ENCODE peak calls at places on chromosome 1, in four cellular contexts. One of them, this sample, is unnamed.

GRCh38 chr1:173415490-173415889 is 61.6 kb upstream of the PRDX6 start:
- DNase-seq in transverse colon: no peak
- DNase-seq in endothelial cell of umbilical vein: no peak
- DNase-seq in IMR-90: no peak
- DNase-seq in this sample: no peak

GRCh38 chr1:166283600-166283999 is 116.8 kb upstream of the FAM78B start:
- DNase-seq in IMR-90: no peak
- DNase-seq in endothelial cell of umbilical vein: no peak
- DNase-seq in transverse colon: no peak
- DNase-seq in this sample: no peak

GRCh38 chr1:66168467-66168887 is 365.5 kb upstream of the SGIP1 start:
- DNase-seq in IMR-90: peak; percentile 32
- DNase-seq in endothelial cell of umbilical vein: no peak
- DNase-seq in transverse colon: no peak
- DNase-seq in this sample: no peak

GRCh38 chr1:25023826-25024225 is 93.8 kb upstream of the RUNX3 start:
- DNase-seq in endothelial cell of umbilical vein: no peak
- DNase-seq in IMR-90: no peak
- DNase-seq in transverse colon: no peak
- DNase-seq in this sample: no peak

GRCh38 chr1:37537378-37537777 is 16.7 kb downstream of the SNIP1 start:
- DNase-seq in IMR-90: peak; percentile 83
- DNase-seq in endothelial cell of umbilical vein: no peak
- DNase-seq in transverse colon: no peak
- DNase-seq in this sample: no peak

GRCh38 chr1:119713039-119713537 is 1.4 kb downstream of the PHGDH start:
- DNase-seq in IMR-90: peak; percentile 31
- DNase-seq in transverse colon: no peak
- DNase-seq in endothelial cell of umbilical vein: no peak
- DNase-seq in this sample: no peak

GRCh38 chr1:246753670-246754535 is 29.7 kb downstream of the SCCPDH start:
- DNase-seq in endothelial cell of umbilical vein: peak; percentile 60
- DNase-seq in transverse colon: peak; percentile 68
- DNase-seq in IMR-90: peak; percentile 68
- DNase-seq in this sample: peak; percentile 80

GRCh38 chr1:118136511-118136937 is 48.5 kb downstream of the SPAG17 start:
- DNase-seq in endothelial cell of umbilical vein: no peak
- DNase-seq in IMR-90: peak; percentile 90
- DNase-seq in transverse colon: no peak
- DNase-seq in this sample: peak; percentile 16

GRCh38 chr1:25198731-25199231 is 33.5 kb downstream of the SYF2 start:
- DNase-seq in transverse colon: peak; percentile 53
- DNase-seq in IMR-90: no peak
- DNase-seq in endothelial cell of umbilical vein: no peak
- DNase-seq in this sample: no peak

GRCh38 chr1:222370911-222371717 is 176.8 kb downstream of the HHIPL2 start:
- DNase-seq in endothelial cell of umbilical vein: no peak
- DNase-seq in IMR-90: peak; percentile 99
- DNase-seq in transverse colon: no peak
- DNase-seq in this sample: no peak

GRCh38 chr1:103170608-103171007 is 62.3 kb upstream of the COL11A1 start:
- DNase-seq in IMR-90: peak; percentile 34
- DNase-seq in transverse colon: no peak
- DNase-seq in endothelial cell of umbilical vein: no peak
- DNase-seq in this sample: no peak

GRCh38 chr1:237416924-237417655 is 375.1 kb downstream of the RYR2 start:
- DNase-seq in IMR-90: no peak
- DNase-seq in endothelial cell of umbilical vein: no peak
- DNase-seq in transverse colon: no peak
- DNase-seq in this sample: no peak

GRCh38 chr1:1121611-1122077 is 5.8 kb upstream of the C1orf159 start:
- DNase-seq in endothelial cell of umbilical vein: no peak
- DNase-seq in transverse colon: peak; percentile 33
- DNase-seq in IMR-90: no peak
- DNase-seq in this sample: no peak

GRCh38 chr1:1124508-1124785 is 8.6 kb upstream of the C1orf159 start:
- DNase-seq in endothelial cell of umbilical vein: no peak
- DNase-seq in IMR-90: no peak
- DNase-seq in transverse colon: peak; percentile 72
- DNase-seq in this sample: no peak

GRCh38 chr1:1123581-1124507 is 8.0 kb upstream of the C1orf159 start:
- DNase-seq in endothelial cell of umbilical vein: no peak
- DNase-seq in IMR-90: peak; percentile 15
- DNase-seq in transverse colon: peak; percentile 8
- DNase-seq in this sample: no peak

GRCh38 chr1:1122078-1122811 is 6.4 kb upstream of the C1orf159 start:
- DNase-seq in endothelial cell of umbilical vein: peak; percentile 57
- DNase-seq in transverse colon: peak; percentile 90
- DNase-seq in IMR-90: peak; percentile 59
- DNase-seq in this sample: peak; percentile 88

GRCh38 chr1:1122981-1123480 is 7.1 kb upstream of the C1orf159 start:
- DNase-seq in endothelial cell of umbilical vein: no peak
- DNase-seq in IMR-90: no peak
- DNase-seq in transverse colon: peak; percentile 69
- DNase-seq in this sample: no peak
- TF ChIP-seq CTCF in endothelial cell of umbilical vein: no peak
- TF ChIP-seq CTCF in IMR-90: no peak
- TF ChIP-seq CTCF in transverse colon: peak; percentile 58
- TF ChIP-seq CTCF in this sample: no peak

GRCh38 chr1:88684482-88685238 is 587 bp downstream of the PKN2 start:
- DNase-seq in endothelial cell of umbilical vein: peak; percentile 78
- DNase-seq in transverse colon: peak; percentile 63
- DNase-seq in IMR-90: peak; percentile 45
- DNase-seq in this sample: peak; percentile 77
- TF ChIP-seq CTCF in endothelial cell of umbilical vein: no peak
- TF ChIP-seq CTCF in transverse colon: no peak
- TF ChIP-seq CTCF in IMR-90: no peak
- TF ChIP-seq CTCF in this sample: no peak

GRCh38 chr1:19043579-19044443 is 87.3 kb upstream of the IFFO2 start:
- DNase-seq in IMR-90: no peak
- DNase-seq in transverse colon: no peak
- DNase-seq in endothelial cell of umbilical vein: no peak
- DNase-seq in this sample: no peak
- TF ChIP-seq CTCF in IMR-90: no peak
- TF ChIP-seq CTCF in transverse colon: no peak
- TF ChIP-seq CTCF in endothelial cell of umbilical vein: no peak
- TF ChIP-seq CTCF in this sample: no peak

GRCh38 chr1:42432714-42433113 is 23.1 kb downstream of the ZMYND12 start:
- DNase-seq in IMR-90: no peak
- DNase-seq in endothelial cell of umbilical vein: no peak
- DNase-seq in transverse colon: no peak
- DNase-seq in this sample: no peak

GRCh38 chr1:42439940-42440339 is 15.9 kb downstream of the ZMYND12 start:
- DNase-seq in transverse colon: no peak
- DNase-seq in IMR-90: peak; percentile 82
- DNase-seq in endothelial cell of umbilical vein: peak; percentile 80
- DNase-seq in this sample: no peak

GRCh38 chr1:42433324-42433860 is 22.4 kb downstream of the ZMYND12 start:
- DNase-seq in endothelial cell of umbilical vein: no peak
- DNase-seq in transverse colon: no peak
- DNase-seq in IMR-90: no peak
- DNase-seq in this sample: no peak

GRCh38 chr1:42434340-42434739 is 21.5 kb downstream of the ZMYND12 start:
- DNase-seq in endothelial cell of umbilical vein: no peak
- DNase-seq in transverse colon: no peak
- DNase-seq in IMR-90: no peak
- DNase-seq in this sample: no peak

DNA sequence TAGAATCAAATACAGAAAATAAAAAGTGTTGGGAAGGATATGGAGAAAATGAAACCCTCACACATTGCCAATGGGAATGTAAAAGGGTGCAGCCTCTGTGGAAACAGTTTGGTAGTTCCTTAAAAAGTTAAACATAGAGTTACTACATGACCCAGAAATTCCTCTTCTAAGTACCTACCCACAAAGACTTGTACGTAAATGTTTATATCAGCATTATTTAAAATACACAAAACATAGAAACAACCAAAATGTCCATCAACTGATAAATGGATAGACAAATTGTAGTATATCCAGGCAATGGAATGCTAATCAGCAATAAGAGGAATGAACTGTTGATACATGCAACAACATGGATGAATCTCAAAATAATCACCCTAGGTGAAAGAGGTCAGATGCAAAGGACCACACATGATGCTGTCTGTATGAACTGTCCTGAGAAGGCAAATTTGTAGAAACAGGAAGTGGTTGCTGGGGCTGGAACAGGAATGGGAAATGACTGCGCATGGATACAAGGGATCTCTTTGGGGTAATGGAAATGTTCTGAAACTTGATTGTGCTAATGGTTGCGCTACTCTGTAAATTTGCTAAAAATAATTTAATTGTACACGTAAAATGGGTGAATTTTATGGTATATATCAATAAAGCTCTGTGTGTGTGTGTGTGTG is 18.9 kb downstream of the ZMYND12 start:
- DNase-seq in transverse colon: no peak
- DNase-seq in IMR-90: no peak
- DNase-seq in endothelial cell of umbilical vein: peak; percentile 44
- DNase-seq in this sample: no peak
- TF ChIP-seq CTCF in transverse colon: no peak
- TF ChIP-seq CTCF in IMR-90: no peak
- TF ChIP-seq CTCF in endothelial cell of umbilical vein: no peak
- TF ChIP-seq CTCF in this sample: no peak

GRCh38 chr1:45687753-45688737 is at the start of gene TMEM69:
- DNase-seq in endothelial cell of umbilical vein: peak; percentile 90
- DNase-seq in transverse colon: peak; percentile 85
- DNase-seq in IMR-90: peak; percentile 91
- DNase-seq in this sample: peak; percentile 79

GRCh38 chr1:45687014-45687752 is 798 bp upstream of the TMEM69 start:
- DNase-seq in endothelial cell of umbilical vein: peak; percentile 99
- DNase-seq in transverse colon: peak; percentile 98
- DNase-seq in IMR-90: peak; percentile 99
- DNase-seq in this sample: peak; percentile 96

GRCh38 chr1:45685308-45686080 is 839 bp downstream of the GPBP1L1 start:
- DNase-seq in IMR-90: peak; percentile 2
- DNase-seq in endothelial cell of umbilical vein: peak; percentile 58
- DNase-seq in transverse colon: no peak
- DNase-seq in this sample: no peak

GRCh38 chr1:45684402-45684801 is 1.9 kb downstream of the GPBP1L1 start:
- DNase-seq in IMR-90: no peak
- DNase-seq in endothelial cell of umbilical vein: no peak
- DNase-seq in transverse colon: no peak
- DNase-seq in this sample: no peak

GRCh38 chr1:45686081-45687013 is at the start of gene GPBP1L1:
- DNase-seq in endothelial cell of umbilical vein: peak; percentile 97
- DNase-seq in IMR-90: peak; percentile 97
- DNase-seq in transverse colon: peak; percentile 99
- DNase-seq in this sample: peak; percentile 98
- TF ChIP-seq CTCF in endothelial cell of umbilical vein: no peak
- TF ChIP-seq CTCF in IMR-90: no peak
- TF ChIP-seq CTCF in transverse colon: no peak
- TF ChIP-seq CTCF in this sample: no peak

GRCh38 chr1:79617777-79618176 is 611.2 kb upstream of the ADGRL4 start:
- DNase-seq in transverse colon: no peak
- DNase-seq in endothelial cell of umbilical vein: no peak
- DNase-seq in IMR-90: no peak
- DNase-seq in this sample: no peak
- TF ChIP-seq CTCF in transverse colon: no peak
- TF ChIP-seq CTCF in endothelial cell of umbilical vein: peak; percentile 28
- TF ChIP-seq CTCF in IMR-90: peak; percentile 2
- TF ChIP-seq CTCF in this sample: no peak

GRCh38 chr1:206752481-206752880 is 18.1 kb upstream of the IL19 start:
- DNase-seq in endothelial cell of umbilical vein: no peak
- DNase-seq in transverse colon: no peak
- DNase-seq in IMR-90: no peak
- DNase-seq in this sample: no peak
- TF ChIP-seq CTCF in endothelial cell of umbilical vein: no peak
- TF ChIP-seq CTCF in transverse colon: no peak
- TF ChIP-seq CTCF in IMR-90: no peak
- TF ChIP-seq CTCF in this sample: no peak

GRCh38 chr1:18262726-18263125 is 155.1 kb downstream of the IGSF21 start:
- DNase-seq in transverse colon: no peak
- DNase-seq in endothelial cell of umbilical vein: no peak
- DNase-seq in IMR-90: no peak
- DNase-seq in this sample: no peak
- TF ChIP-seq CTCF in transverse colon: no peak
- TF ChIP-seq CTCF in endothelial cell of umbilical vein: no peak
- TF ChIP-seq CTCF in IMR-90: no peak
- TF ChIP-seq CTCF in this sample: no peak